ENCODE peak calls at places on chromosomes 4 and X, in eight cellular contexts. O is A549, T is K562, K is WTC11, V is SK-N-SH, Q is HepG2, U is H1, Y is GM12878. X is an unnamed sample.

GRCh38 chrX:2261838-2262678 is 238.7 kb downstream of the DHRSX start:
- DNase-seq in O (no peak), T (no peak), K (no peak), V (no peak), Q (no peak), U (no peak), Y (no peak), X (peak)

GRCh38 chr4:182604161-182604591 is 313.0 kb downstream of the DCTD start:
- DNase-seq in O (no peak), T (no peak), K (no peak), V (no peak), Q (no peak), U (no peak), Y (no peak), X (peak)

GRCh38 chr4:111283066-111283677 is 660.3 kb upstream of the PITX2 start:
- DNase-seq in O (peak), T (peak), K (peak), V (peak), Q (peak), U (peak), Y (no peak), X (peak)

GRCh38 chrX:142251665-142252064 is 46.6 kb upstream of the MAGEC2 start:
- DNase-seq in O (peak), T (no peak), K (no peak), V (no peak), Q (no peak), U (no peak), Y (no peak), X (no peak)

GRCh38 chr4:183444953-183445543 is 612 bp downstream of the CDKN2AIP start:
- DNase-seq in O (no peak), T (peak), K (peak), V (peak), Q (no peak), U (no peak), Y (no peak), X (no peak)

GRCh38 chr4:1895971-1896657 is 24.9 kb downstream of the NSD2 start:
- DNase-seq in O (no peak), T (no peak), K (no peak), V (no peak), Q (no peak), U (no peak), Y (no peak), X (no peak)

GRCh38 chr4:158130204-158130603 is 42.6 kb downstream of the GASK1B start:
- DNase-seq in O (no peak), T (no peak), K (no peak), V (no peak), Q (no peak), U (no peak), Y (no peak), X (no peak)

GRCh38 chrX:6941041-6941440 is 206.5 kb upstream of the STS start:
- DNase-seq in O (no peak), T (no peak), K (no peak), V (no peak), Q (no peak), U (no peak), Y (no peak), X (peak)

GRCh38 chr4:177107288-177107901 is 202.3 kb upstream of the NEIL3 start:
- DNase-seq in O (no peak), T (no peak), K (no peak), V (no peak), Q (no peak), U (no peak), Y (no peak), X (no peak)

GRCh38 chr4:159248383-159249178 is 145.7 kb downstream of the RAPGEF2 start:
- DNase-seq in O (peak), T (no peak), K (no peak), V (peak), Q (peak), U (no peak), Y (no peak), X (peak)

GRCh38 chrX:68462197-68462596 is 28.9 kb upstream of the OPHN1 start:
- DNase-seq in O (no peak), T (no peak), K (no peak), V (no peak), Q (no peak), U (no peak), Y (no peak), X (peak)

GRCh38 chr4:3716034-3716875 is 49.9 kb upstream of the ADRA2C start:
- DNase-seq in O (no peak), T (no peak), K (no peak), V (no peak), Q (no peak), U (no peak), Y (no peak), X (no peak)

GRCh38 chr4:139986108-139986507 is 167.9 kb downstream of the MAML3 start:
- DNase-seq in O (no peak), T (no peak), K (no peak), V (no peak), Q (no peak), U (no peak), Y (no peak), X (no peak)

GRCh38 chr4:83616252-83616651 is 80.3 kb downstream of the GPAT3 start:
- DNase-seq in O (no peak), T (no peak), K (no peak), V (no peak), Q (no peak), U (no peak), Y (no peak), X (no peak)

GRCh38 chr4:53916431-53916889 is 147.9 kb downstream of the CHIC2 start:
- DNase-seq in O (no peak), T (no peak), K (no peak), V (no peak), Q (no peak), U (no peak), Y (no peak), X (peak)
- TF ChIP-seq USF2 in O (no peak), T (no peak), K (no peak), V (no peak), Q (no peak), U (no peak), Y (no peak), X (no peak)

DNA sequence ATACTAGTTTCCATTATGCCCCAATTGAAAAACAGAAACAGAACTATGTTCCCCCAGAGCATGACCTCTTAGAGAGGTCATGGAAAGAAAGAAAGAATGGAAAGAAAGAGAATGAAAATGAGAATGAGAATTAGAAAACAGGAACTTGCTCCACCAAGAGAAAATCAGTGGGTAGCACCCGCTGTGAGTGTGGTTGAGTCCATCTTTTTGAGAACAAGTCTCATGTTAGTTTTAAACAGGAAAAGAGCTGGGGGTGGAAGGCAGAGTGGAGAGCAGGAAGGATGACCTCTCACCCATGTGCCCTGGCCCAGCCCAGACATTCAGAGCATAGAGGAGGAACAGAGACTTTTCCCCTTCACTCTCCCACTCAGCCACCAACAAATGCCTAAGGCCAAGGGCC is 4.9 kb downstream of the GSX2 start:
- DNase-seq in O (no peak), T (no peak), K (no peak), V (no peak), Q (no peak), U (no peak), Y (no peak), X (no peak)
- TF ChIP-seq USF2 in O (no peak), T (no peak), K (no peak), V (no peak), Q (no peak), U (no peak), Y (no peak), X (no peak)

DNA sequence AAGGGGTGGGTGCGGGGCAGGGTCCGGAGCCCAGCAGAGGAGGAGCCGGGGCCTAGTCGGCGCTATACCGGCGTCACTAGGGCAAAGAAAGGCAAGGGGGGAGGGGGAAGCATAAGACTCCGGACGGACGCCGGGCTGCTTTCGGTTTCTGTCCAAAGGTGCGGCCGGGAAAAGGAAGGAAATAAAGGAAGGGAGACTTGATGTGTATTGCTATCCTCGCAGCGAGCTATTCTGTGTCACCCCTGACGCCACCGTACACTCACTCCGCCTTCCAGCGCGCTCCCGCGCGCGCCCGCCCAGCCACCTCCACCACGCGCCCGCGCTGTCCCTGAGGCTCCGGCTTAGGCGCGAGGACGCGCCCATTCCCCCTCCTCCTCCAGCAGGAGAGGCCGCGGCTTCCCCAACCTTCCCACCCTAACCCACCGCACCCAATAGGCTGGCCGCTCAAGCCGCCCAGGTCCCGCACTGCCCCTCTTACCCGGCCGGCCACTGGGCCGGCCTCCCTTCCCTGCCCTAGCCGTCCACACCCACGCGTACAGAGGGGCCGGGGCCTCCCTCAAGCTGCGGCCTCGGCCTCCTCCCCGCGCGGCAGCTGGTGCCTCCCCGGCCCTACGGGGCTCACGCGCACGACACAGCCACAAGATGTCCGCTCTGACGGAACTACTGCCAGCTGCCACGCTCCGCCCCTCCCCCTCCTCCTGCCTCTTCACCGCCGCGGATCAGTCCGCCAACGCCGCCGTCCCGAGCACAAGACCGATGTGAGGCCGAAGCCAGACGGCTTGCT is at the start of gene UBE2D3:
- DNase-seq in O (peak), T (peak), K (peak), V (peak), Q (peak), U (peak), Y (peak), X (peak)
- TF ChIP-seq USF2 in O (no peak), T (no peak), K (peak), V (no peak), Q (no peak), U (no peak), Y (no peak), X (peak)

GRCh38 chrX:15468036-15468435 is 25.1 kb downstream of the PIR start:
- DNase-seq in O (no peak), T (peak), K (no peak), V (peak), Q (no peak), U (no peak), Y (no peak), X (peak)
- TF ChIP-seq USF2 in O (no peak), T (no peak), K (no peak), V (no peak), Q (no peak), U (no peak), Y (no peak), X (no peak)

GRCh38 chr4:17058506-17058905 is 160.1 kb upstream of the LDB2 start:
- DNase-seq in O (no peak), T (no peak), K (no peak), V (no peak), Q (no peak), U (no peak), Y (no peak), X (peak)

GRCh38 chr4:17063870-17064269 is 165.4 kb upstream of the LDB2 start:
- DNase-seq in O (no peak), T (no peak), K (no peak), V (no peak), Q (no peak), U (no peak), Y (no peak), X (peak)

GRCh38 chr4:17059192-17059634 is 160.8 kb upstream of the LDB2 start:
- DNase-seq in O (no peak), T (no peak), K (no peak), V (peak), Q (no peak), U (no peak), Y (no peak), X (peak)

GRCh38 chr4:17057035-17057434 is 158.6 kb upstream of the LDB2 start:
- DNase-seq in O (no peak), T (no peak), K (no peak), V (no peak), Q (no peak), U (no peak), Y (no peak), X (no peak)

GRCh38 chr4:17060230-17060629 is 161.8 kb upstream of the LDB2 start:
- DNase-seq in O (no peak), T (no peak), K (no peak), V (no peak), Q (no peak), U (no peak), Y (no peak), X (no peak)
- TF ChIP-seq USF2 in O (no peak), T (no peak), K (no peak), V (no peak), Q (no peak), U (no peak), Y (no peak), X (no peak)

GRCh38 chr4:637536-637935 is 12.2 kb downstream of the PDE6B start:
- DNase-seq in O (no peak), T (no peak), K (peak), V (no peak), Q (no peak), U (no peak), Y (no peak), X (no peak)
- TF ChIP-seq USF2 in O (no peak), T (peak), K (no peak), V (no peak), Q (no peak), U (no peak), Y (no peak), X (no peak)

GRCh38 chr4:10696253-10696652 is 11.7 kb upstream of the CLNK start:
- DNase-seq in O (no peak), T (no peak), K (no peak), V (no peak), Q (no peak), U (no peak), Y (no peak), X (no peak)

GRCh38 chr4:10694826-10695209 is 10.2 kb upstream of the CLNK start:
- DNase-seq in O (no peak), T (no peak), K (no peak), V (no peak), Q (no peak), U (no peak), Y (no peak), X (no peak)

GRCh38 chr4:10701702-10702460 is 17.3 kb upstream of the CLNK start:
- DNase-seq in O (no peak), T (no peak), K (no peak), V (no peak), Q (no peak), U (no peak), Y (no peak), X (peak)

GRCh38 chr4:10697071-10697470 is 12.5 kb upstream of the CLNK start:
- DNase-seq in O (no peak), T (no peak), K (no peak), V (no peak), Q (no peak), U (no peak), Y (no peak), X (no peak)

GRCh38 chr4:10698172-10698571 is 13.6 kb upstream of the CLNK start:
- DNase-seq in O (no peak), T (no peak), K (no peak), V (no peak), Q (no peak), U (no peak), Y (no peak), X (no peak)
- TF ChIP-seq USF2 in O (no peak), T (no peak), K (no peak), V (no peak), Q (no peak), U (no peak), Y (no peak), X (no peak)

DNA sequence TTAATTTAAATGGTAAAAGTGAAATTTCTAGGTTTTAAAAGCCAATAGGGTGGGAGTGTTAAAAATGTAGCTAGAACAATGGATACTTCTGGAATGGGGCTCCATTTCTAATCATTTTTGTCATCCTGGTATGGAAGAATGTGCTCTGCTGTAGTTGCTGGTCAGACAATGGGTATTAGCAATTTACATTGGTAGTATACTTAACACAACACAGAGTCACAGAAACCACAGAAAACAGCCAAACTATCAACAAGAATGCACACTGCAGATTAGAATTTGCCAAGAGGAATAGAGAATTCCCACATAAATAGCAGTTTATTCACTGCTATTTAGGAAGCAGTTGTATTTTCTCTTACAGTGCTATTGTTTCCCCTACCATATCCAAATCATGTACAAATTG is 319.6 kb downstream of the PPP3CA start:
- DNase-seq in O (no peak), T (no peak), K (no peak), V (no peak), Q (no peak), U (no peak), Y (no peak), X (no peak)
- TF ChIP-seq USF2 in O (no peak), T (no peak), K (no peak), V (no peak), Q (no peak), U (no peak), Y (no peak), X (no peak)

DNA sequence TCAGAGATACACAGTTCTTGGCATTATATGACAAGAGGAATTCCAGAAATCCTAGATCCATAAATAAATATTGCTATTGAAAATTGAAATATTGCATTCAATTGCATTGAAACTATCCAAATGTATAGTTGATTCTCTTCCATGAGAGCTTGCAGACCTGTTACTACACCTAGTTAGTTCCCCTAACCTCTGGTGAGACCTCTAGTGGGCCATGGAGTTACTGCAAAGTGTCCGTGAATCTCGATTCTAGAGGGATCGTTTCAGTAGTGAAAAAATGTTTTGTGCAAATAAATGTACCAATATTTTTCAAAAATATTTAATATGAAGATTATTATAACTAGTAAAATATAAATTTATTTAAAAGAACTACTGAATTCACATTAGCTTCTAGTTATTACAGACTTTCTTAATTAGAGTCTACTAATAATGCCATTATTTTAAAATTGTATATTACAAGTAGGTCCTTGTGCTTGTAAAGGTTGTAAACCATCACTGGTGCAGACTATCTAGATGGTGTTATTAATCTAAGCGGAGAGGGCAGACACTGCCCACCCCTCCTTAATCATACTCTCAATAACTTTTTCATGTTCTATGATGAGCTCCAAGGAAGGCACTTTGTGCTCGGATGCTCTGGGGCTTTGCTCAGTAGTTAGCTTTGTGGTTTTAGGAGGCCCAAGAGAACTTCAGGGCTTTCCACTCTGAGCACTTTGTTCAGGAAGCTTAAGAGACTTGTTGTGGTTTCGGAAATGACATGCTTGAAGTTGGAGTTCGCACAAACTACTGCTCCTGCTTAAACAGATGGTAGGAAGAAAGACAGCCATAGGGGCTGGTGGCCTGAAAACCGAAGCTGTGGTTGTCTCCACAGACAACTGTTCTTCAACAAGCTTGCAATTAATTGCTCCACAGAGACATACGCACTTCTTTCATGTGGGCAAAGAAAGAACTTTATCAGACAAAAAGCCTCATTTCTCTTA is 42.8 kb downstream of the IL21 start:
- DNase-seq in O (peak), T (peak), K (peak), V (peak), Q (peak), U (no peak), Y (no peak), X (peak)
- TF ChIP-seq USF2 in O (no peak), T (no peak), K (no peak), V (no peak), Q (no peak), U (no peak), Y (no peak), X (no peak)

X was measured in IMR-90.